ENCODE peak calls at places on chromosomes 4 and X, in nine cellular contexts. R is H9, A is fibroblast of lung, K is HCT116, P is neuronal stem cell, I is hepatocyte, H is astrocyte, S is IMR-90, O is GM23248. Y is an unnamed sample. For H3K4me1, the result is how much of the 10 kb centered on the place peaks cover.

GRCh38 chrX:136816970-136817369 is 36.2 kb upstream of the ARHGEF6 start:
- DNase-seq in I (no peak), H (peak), O (peak), K (no peak), A (peak), R (no peak), P (no peak), S (peak), Y (no peak)

GRCh38 chr4:108982786-108983185 is 219.9 kb upstream of the ETNPPL start:
- DNase-seq in K (no peak), S (no peak), A (no peak), I (no peak), H (no peak), O (no peak), P (no peak), R (no peak), Y (no peak)

GRCh38 chr4:41452484-41453225 is 85.3 kb upstream of the LIMCH1 start:
- DNase-seq in K (no peak), R (no peak), O (no peak), P (no peak), H (no peak), S (no peak), I (no peak), A (no peak), Y (no peak)

GRCh38 chr4:184126800-184127199 is 90.9 kb downstream of the ENPP6 start:
- DNase-seq in K (no peak), A (no peak), I (no peak), O (no peak), R (no peak), H (no peak), P (no peak), S (no peak), Y (no peak)

GRCh38 chr4:97262769-97263168 is 880.5 kb downstream of the STPG2 start:
- DNase-seq in H (no peak), A (no peak), O (no peak), K (no peak), P (no peak), S (no peak), R (no peak), I (no peak), Y (no peak)

GRCh38 chr4:25439913-25440477 is 62.9 kb downstream of the ANAPC4 start:
- DNase-seq in R (peak), A (peak), I (peak), K (peak), O (peak), H (peak), S (peak), P (peak), Y (peak)

GRCh38 chr4:133624744-133625143 is 475.6 kb downstream of the PCDH10 start:
- DNase-seq in O (no peak), H (no peak), A (no peak), R (peak), K (no peak), P (no peak), S (no peak), I (peak), Y (no peak)

GRCh38 chr4:100907465-100908454 is 389.9 kb upstream of the EMCN start:
- DNase-seq in R (no peak), K (no peak), H (peak), S (peak), P (no peak), I (no peak), O (peak), A (peak), Y (no peak)

GRCh38 chr4:104878936-104879335 is 267.7 kb upstream of the TET2 start:
- DNase-seq in H (no peak), A (no peak), K (no peak), P (no peak), O (no peak), R (no peak), S (no peak), I (no peak), Y (no peak)

GRCh38 chr4:80876810-80877209 is 153.7 kb upstream of the BMP3 start:
- DNase-seq in R (no peak), A (peak), H (no peak), K (no peak), O (peak), P (no peak), S (no peak), I (no peak), Y (no peak)

DNA sequence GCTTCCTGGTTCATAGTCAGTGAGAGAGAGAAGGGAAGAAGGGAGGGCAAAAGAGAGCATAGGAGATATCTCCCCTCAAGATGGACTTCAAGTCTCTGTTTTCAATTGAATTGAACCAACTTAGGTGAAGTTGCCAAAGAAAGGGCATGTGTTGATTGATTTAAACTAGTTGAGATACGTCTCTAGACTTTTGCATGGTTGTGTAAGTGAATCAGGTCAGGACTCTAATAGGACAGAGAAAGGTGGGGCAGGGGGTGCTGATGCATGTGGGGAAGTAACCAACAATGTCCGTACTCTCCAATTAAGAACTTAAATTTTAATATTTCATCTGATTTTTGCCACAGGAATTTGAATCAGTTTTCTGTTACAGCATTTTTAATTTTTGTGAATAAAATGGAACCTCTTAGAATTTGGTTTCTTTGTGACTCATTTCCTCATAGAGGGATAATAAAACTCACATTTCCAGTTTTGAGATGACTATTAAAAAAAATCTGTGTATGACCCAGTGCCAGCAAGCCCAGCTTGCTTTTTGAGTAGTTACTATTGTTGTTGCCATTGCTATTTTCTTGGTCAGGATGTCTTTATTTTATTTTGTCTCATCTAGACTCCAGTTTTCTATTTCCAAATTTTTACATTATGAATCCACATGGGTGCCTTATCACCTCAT is 37.3 kb downstream of the SLIT2 start:
- DNase-seq in O (peak), I (no peak), S (peak), A (peak), K (no peak), H (no peak), R (no peak), P (no peak), Y (no peak)
- H2AFZ ChIP-seq in O (peak), I (no peak), S (no peak), A (peak), K (no peak), H (no peak), R (no peak), P (no peak), Y (no peak)

GRCh38 chr4:107757293-107757692 is 37.3 kb upstream of the PAPSS1 start:
- DNase-seq in H (no peak), P (no peak), O (no peak), S (no peak), K (no peak), R (no peak), A (no peak), I (no peak), Y (no peak)

GRCh38 chr4:107755841-107756356 is 35.9 kb upstream of the PAPSS1 start:
- DNase-seq in S (peak), O (no peak), K (no peak), I (no peak), P (no peak), H (peak), A (peak), R (peak), Y (no peak)

GRCh38 chr4:107747748-107748486 is 27.9 kb upstream of the PAPSS1 start:
- DNase-seq in O (no peak), I (no peak), S (no peak), K (no peak), R (no peak), H (no peak), A (no peak), P (no peak), Y (no peak)

GRCh38 chr4:107751670-107752069 is 31.6 kb upstream of the PAPSS1 start:
- DNase-seq in P (no peak), O (no peak), A (no peak), R (no peak), K (no peak), S (peak), H (no peak), I (no peak), Y (no peak)
- H3K4me1 ChIP-seq in P (under half), O (under half), A (under half), R (under half), K (under half), S (under half), H (under half), I (under half), Y (under half)

GRCh38 chr4:39908284-39908683 is 69.4 kb downstream of the PDS5A start:
- DNase-seq in P (no peak), A (peak), O (peak), I (no peak), R (no peak), K (no peak), H (peak), S (peak), Y (no peak)
- H2AFZ ChIP-seq in P (no peak), A (no peak), O (no peak), I (no peak), R (no peak), K (no peak), H (no peak), S (no peak), Y (no peak)

GRCh38 chrX:19543020-19543715 is 27.9 kb upstream of the MAP3K15 start:
- DNase-seq in R (no peak), I (no peak), P (no peak), A (no peak), O (no peak), K (no peak), H (no peak), S (no peak), Y (no peak)

GRCh38 chrX:19541931-19542330 is 26.6 kb upstream of the MAP3K15 start:
- DNase-seq in O (no peak), K (no peak), S (no peak), H (no peak), I (no peak), R (no peak), P (no peak), A (no peak), Y (no peak)

GRCh38 chrX:19541196-19541595 is 25.9 kb upstream of the MAP3K15 start:
- DNase-seq in O (no peak), P (no peak), I (no peak), H (no peak), K (no peak), R (no peak), S (no peak), A (no peak), Y (no peak)

GRCh38 chrX:19539665-19540064 is 24.4 kb upstream of the MAP3K15 start:
- DNase-seq in P (no peak), S (no peak), H (no peak), A (no peak), I (no peak), R (no peak), O (no peak), K (no peak), Y (no peak)

DNA sequence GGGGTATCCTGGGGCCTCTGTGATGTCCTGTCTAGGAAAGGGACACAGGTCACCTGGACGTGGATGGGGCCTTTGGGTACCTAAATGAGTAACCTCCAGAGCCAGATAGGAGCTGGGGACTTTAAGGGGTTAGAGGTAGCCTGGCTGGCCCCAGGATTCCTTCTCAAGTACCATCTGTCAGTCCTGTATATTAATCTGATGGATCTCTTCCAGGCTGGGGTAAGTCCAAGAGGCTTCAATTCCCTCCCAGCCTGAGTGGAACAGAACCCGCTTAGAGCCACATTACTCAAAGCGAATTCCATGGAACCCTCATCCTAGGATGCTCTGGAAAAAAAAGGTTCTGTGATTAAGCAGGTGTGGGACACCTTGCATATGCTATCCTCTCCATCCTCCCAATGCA is 24.8 kb upstream of the MAP3K15 start:
- DNase-seq in H (no peak), S (no peak), P (no peak), K (no peak), O (no peak), A (no peak), R (no peak), I (no peak), Y (no peak)
- H3K4me1 ChIP-seq in H (under half), S (under half), P (under half), K (under half), O (under half), A (under half), R (under half), I (under half), Y (under half)

GRCh38 chrX:130523460-130524394 is 121.9 kb downstream of the RBMX2 start:
- DNase-seq in O (no peak), K (no peak), H (no peak), I (no peak), S (no peak), R (peak), P (peak), A (peak), Y (no peak)

GRCh38 chrX:130529531-130529930 is 127.7 kb downstream of the RBMX2 start:
- DNase-seq in H (no peak), P (no peak), R (no peak), O (peak), A (no peak), S (no peak), K (no peak), I (no peak), Y (no peak)

DNA sequence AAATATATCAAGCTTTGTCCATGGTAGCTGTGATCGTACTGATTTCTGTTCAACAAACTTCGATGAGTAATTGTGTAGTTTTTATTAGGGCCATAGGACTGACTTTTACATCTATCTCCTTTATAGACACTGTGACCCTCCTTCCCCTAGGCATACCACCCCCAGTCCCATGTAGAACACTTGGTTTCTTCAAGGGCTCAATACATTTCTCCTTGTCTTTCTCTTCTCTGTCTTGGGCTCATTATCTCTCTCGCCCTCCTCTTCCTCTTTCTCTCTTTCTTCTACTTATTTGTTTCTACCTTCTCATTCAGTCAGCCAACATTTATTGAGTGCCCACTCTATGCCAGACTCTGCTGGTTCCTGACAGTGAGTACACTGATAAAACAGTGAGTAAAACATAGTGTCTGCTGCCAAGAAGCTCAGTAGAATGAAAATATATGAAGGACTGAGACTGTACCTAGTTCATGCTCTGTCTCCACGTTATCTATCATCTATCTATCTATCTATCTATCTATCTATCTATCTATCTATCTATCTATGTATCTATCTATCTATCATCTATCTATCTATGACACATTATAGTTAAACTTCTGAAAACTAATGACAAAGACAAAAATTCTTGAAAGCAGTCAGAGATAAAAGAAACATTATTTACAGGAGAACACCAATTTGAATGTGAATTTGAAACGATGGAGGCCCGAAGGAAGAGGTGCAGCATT is 122.8 kb downstream of the RBMX2 start:
- DNase-seq in R (no peak), K (no peak), I (no peak), A (no peak), H (no peak), P (no peak), O (no peak), S (no peak), Y (no peak)
- H2AFZ ChIP-seq in R (no peak), K (no peak), I (no peak), A (no peak), H (no peak), P (no peak), O (no peak), S (no peak), Y (no peak)

Y was measured in DND-41.